ENCODE peak calls at places on chromosomes 4 and X, in six cellular contexts. One of them, this sample, is unnamed.

GRCh38 chr4:173526724-173527102 is 3.3 kb downstream of the HAND2 start:
- DNase-seq in left lung: no peak
- DNase-seq in psoas muscle: no peak
- DNase-seq in fibroblast of mammary gland: no peak
- DNase-seq in fibroblast of pulmonary artery: no peak
- DNase-seq in heart left ventricle: no peak
- DNase-seq in this sample: no peak

GRCh38 chr4:104752337-104752736 is 257.6 kb upstream of the CXXC4 start:
- DNase-seq in fibroblast of mammary gland: peak
- DNase-seq in psoas muscle: no peak
- DNase-seq in fibroblast of pulmonary artery: no peak
- DNase-seq in left lung: no peak
- DNase-seq in heart left ventricle: no peak
- DNase-seq in this sample: no peak

GRCh38 chrX:19443886-19444530 is 71.3 kb downstream of the MAP3K15 start:
- DNase-seq in fibroblast of pulmonary artery: no peak
- DNase-seq in psoas muscle: no peak
- DNase-seq in left lung: no peak
- DNase-seq in fibroblast of mammary gland: no peak
- DNase-seq in heart left ventricle: no peak
- DNase-seq in this sample: no peak

GRCh38 chrX:119685225-119686066 is 7.5 kb downstream of the SEPTIN6 start:
- DNase-seq in fibroblast of mammary gland: peak
- DNase-seq in left lung: no peak
- DNase-seq in heart left ventricle: peak
- DNase-seq in psoas muscle: no peak
- DNase-seq in fibroblast of pulmonary artery: no peak
- DNase-seq in this sample: no peak

GRCh38 chrX:2176733-2177132 is 324.0 kb downstream of the DHRSX start:
- DNase-seq in fibroblast of mammary gland: no peak
- DNase-seq in heart left ventricle: no peak
- DNase-seq in psoas muscle: no peak
- DNase-seq in fibroblast of pulmonary artery: no peak
- DNase-seq in left lung: no peak
- DNase-seq in this sample: no peak

GRCh38 chr4:93983133-93983532 is 154.6 kb downstream of the ATOH1 start:
- DNase-seq in left lung: no peak
- DNase-seq in fibroblast of pulmonary artery: no peak
- DNase-seq in psoas muscle: no peak
- DNase-seq in fibroblast of mammary gland: no peak
- DNase-seq in heart left ventricle: no peak
- DNase-seq in this sample: no peak

GRCh38 chr4:1058997-1059665 is 47.7 kb downstream of the FGFRL1 start:
- DNase-seq in psoas muscle: no peak
- DNase-seq in left lung: peak
- DNase-seq in fibroblast of pulmonary artery: no peak
- DNase-seq in fibroblast of mammary gland: no peak
- DNase-seq in heart left ventricle: no peak
- DNase-seq in this sample: no peak

GRCh38 chr4:16767861-16768260 is 130.6 kb downstream of the LDB2 start:
- DNase-seq in psoas muscle: no peak
- DNase-seq in left lung: no peak
- DNase-seq in fibroblast of mammary gland: no peak
- DNase-seq in fibroblast of pulmonary artery: no peak
- DNase-seq in heart left ventricle: no peak
- DNase-seq in this sample: no peak

GRCh38 chr4:7499661-7500060 is 64.9 kb upstream of the PSAPL1 start:
- DNase-seq in heart left ventricle: no peak
- DNase-seq in fibroblast of mammary gland: no peak
- DNase-seq in psoas muscle: no peak
- DNase-seq in left lung: no peak
- DNase-seq in fibroblast of pulmonary artery: no peak
- DNase-seq in this sample: no peak

GRCh38 chr4:183182873-183183725 is 84.0 kb downstream of the WWC2 start:
- DNase-seq in psoas muscle: no peak
- DNase-seq in fibroblast of pulmonary artery: peak
- DNase-seq in heart left ventricle: no peak
- DNase-seq in fibroblast of mammary gland: peak
- DNase-seq in left lung: no peak
- DNase-seq in this sample: no peak

GRCh38 chrX:125205084-125205917 is 114.4 kb upstream of the TEX13C start:
- DNase-seq in heart left ventricle: peak
- DNase-seq in left lung: peak
- DNase-seq in psoas muscle: peak
- DNase-seq in fibroblast of mammary gland: peak
- DNase-seq in fibroblast of pulmonary artery: no peak
- DNase-seq in this sample: no peak

GRCh38 chr4:101791189-101791572 is 651 bp downstream of the BANK1 start:
- DNase-seq in heart left ventricle: no peak
- DNase-seq in fibroblast of mammary gland: no peak
- DNase-seq in psoas muscle: no peak
- DNase-seq in left lung: no peak
- DNase-seq in fibroblast of pulmonary artery: no peak
- DNase-seq in this sample: no peak

GRCh38 chr4:170931326-170931725 is 841.6 kb upstream of the AADAT start:
- DNase-seq in left lung: no peak
- DNase-seq in fibroblast of pulmonary artery: no peak
- DNase-seq in heart left ventricle: no peak
- DNase-seq in fibroblast of mammary gland: no peak
- DNase-seq in psoas muscle: no peak
- DNase-seq in this sample: no peak

GRCh38 chr4:168723569-168723968 is 226.7 kb downstream of the PALLD start:
- DNase-seq in fibroblast of mammary gland: peak
- DNase-seq in psoas muscle: no peak
- DNase-seq in fibroblast of pulmonary artery: no peak
- DNase-seq in left lung: no peak
- DNase-seq in heart left ventricle: no peak
- DNase-seq in this sample: no peak

GRCh38 chrX:135644624-135645023 is 68.8 kb upstream of the CT45A1 start:
- DNase-seq in heart left ventricle: no peak
- DNase-seq in psoas muscle: no peak
- DNase-seq in left lung: no peak
- DNase-seq in fibroblast of pulmonary artery: no peak
- DNase-seq in fibroblast of mammary gland: no peak
- DNase-seq in this sample: no peak

GRCh38 chr4:112330921-112331320 is 33.8 kb downstream of the ALPK1 start:
- DNase-seq in heart left ventricle: no peak
- DNase-seq in fibroblast of pulmonary artery: no peak
- DNase-seq in psoas muscle: no peak
- DNase-seq in fibroblast of mammary gland: no peak
- DNase-seq in left lung: no peak
- DNase-seq in this sample: no peak

GRCh38 chr4:51849430-51849829 is 6.5 kb downstream of the DCUN1D4 start:
- DNase-seq in left lung: no peak
- DNase-seq in fibroblast of mammary gland: no peak
- DNase-seq in heart left ventricle: no peak
- DNase-seq in psoas muscle: no peak
- DNase-seq in fibroblast of pulmonary artery: no peak
- DNase-seq in this sample: no peak

GRCh38 chrX:50813843-50814661 is at the start of gene SHROOM4:
- DNase-seq in psoas muscle: peak
- DNase-seq in heart left ventricle: peak
- DNase-seq in fibroblast of pulmonary artery: peak
- DNase-seq in fibroblast of mammary gland: peak
- DNase-seq in left lung: peak
- DNase-seq in this sample: peak

GRCh38 chr4:99038213-99038612 is 42.7 kb downstream of the METAP1 start:
- DNase-seq in psoas muscle: no peak
- DNase-seq in fibroblast of mammary gland: no peak
- DNase-seq in left lung: no peak
- DNase-seq in heart left ventricle: no peak
- DNase-seq in fibroblast of pulmonary artery: no peak
- DNase-seq in this sample: no peak

GRCh38 chr4:102620697-102621497 is 119.7 kb downstream of the NFKB1 start:
- DNase-seq in psoas muscle: no peak
- DNase-seq in left lung: no peak
- DNase-seq in fibroblast of mammary gland: peak
- DNase-seq in heart left ventricle: no peak
- DNase-seq in fibroblast of pulmonary artery: peak
- DNase-seq in this sample: no peak

GRCh38 chr4:5204781-5205180 is 153.5 kb downstream of the STK32B start:
- DNase-seq in fibroblast of pulmonary artery: no peak
- DNase-seq in left lung: no peak
- DNase-seq in fibroblast of mammary gland: peak
- DNase-seq in heart left ventricle: no peak
- DNase-seq in psoas muscle: no peak
- DNase-seq in this sample: no peak

GRCh38 chr4:168248311-168248710 is 70.2 kb downstream of the DDX60 start:
- DNase-seq in psoas muscle: no peak
- DNase-seq in fibroblast of mammary gland: no peak
- DNase-seq in left lung: no peak
- DNase-seq in fibroblast of pulmonary artery: no peak
- DNase-seq in heart left ventricle: no peak
- DNase-seq in this sample: no peak

GRCh38 chr4:129900430-129900953 is 804.5 kb downstream of the C4orf33 start:
- DNase-seq in left lung: no peak
- DNase-seq in fibroblast of pulmonary artery: no peak
- DNase-seq in heart left ventricle: no peak
- DNase-seq in psoas muscle: no peak
- DNase-seq in fibroblast of mammary gland: no peak
- DNase-seq in this sample: no peak

GRCh38 chr4:127965803-127966175 is 583 bp downstream of the ABHD18 start:
- DNase-seq in heart left ventricle: peak
- DNase-seq in psoas muscle: no peak
- DNase-seq in fibroblast of pulmonary artery: peak
- DNase-seq in left lung: peak
- DNase-seq in fibroblast of mammary gland: peak
- DNase-seq in this sample: no peak

GRCh38 chrX:148885203-148885602 is 384.8 kb downstream of the AFF2 start:
- DNase-seq in fibroblast of pulmonary artery: no peak
- DNase-seq in left lung: no peak
- DNase-seq in heart left ventricle: no peak
- DNase-seq in fibroblast of mammary gland: no peak
- DNase-seq in psoas muscle: no peak
- DNase-seq in this sample: no peak
- TF ChIP-seq CTCF in fibroblast of pulmonary artery: no peak
- TF ChIP-seq CTCF in left lung: no peak
- TF ChIP-seq CTCF in heart left ventricle: no peak
- TF ChIP-seq CTCF in fibroblast of mammary gland: no peak
- TF ChIP-seq CTCF in psoas muscle: no peak
- TF ChIP-seq CTCF in this sample: no peak

DNA sequence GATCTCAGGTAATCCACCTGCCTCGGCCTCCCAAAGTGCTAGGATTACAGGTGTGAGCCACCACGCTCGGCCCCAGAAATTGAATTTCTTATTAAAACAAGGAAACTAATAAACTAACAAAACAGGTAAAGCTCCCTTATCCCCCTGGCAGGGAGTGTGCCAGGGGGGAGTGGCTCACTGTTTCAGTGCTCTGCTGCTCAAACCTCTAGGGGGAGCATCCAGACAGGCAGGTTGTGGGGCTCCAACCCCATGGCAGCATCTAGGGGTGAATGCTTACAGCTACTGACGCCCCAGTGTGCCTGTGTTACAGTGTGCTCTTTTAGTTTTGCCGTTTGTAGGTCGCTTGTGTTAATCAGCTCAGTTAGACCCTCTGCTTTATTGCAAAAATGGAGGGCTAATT is 605.0 kb downstream of the GABRG1 start:
- DNase-seq in fibroblast of mammary gland: no peak
- DNase-seq in psoas muscle: no peak
- DNase-seq in left lung: no peak
- DNase-seq in fibroblast of pulmonary artery: no peak
- DNase-seq in heart left ventricle: no peak
- DNase-seq in this sample: no peak
- TF ChIP-seq CTCF in fibroblast of mammary gland: no peak
- TF ChIP-seq CTCF in psoas muscle: no peak
- TF ChIP-seq CTCF in left lung: no peak
- TF ChIP-seq CTCF in fibroblast of pulmonary artery: no peak
- TF ChIP-seq CTCF in heart left ventricle: no peak
- TF ChIP-seq CTCF in this sample: no peak

GRCh38 chr4:42750831-42751230 is 93.9 kb upstream of the ATP8A1 start:
- DNase-seq in heart left ventricle: no peak
- DNase-seq in left lung: no peak
- DNase-seq in psoas muscle: no peak
- DNase-seq in fibroblast of pulmonary artery: no peak
- DNase-seq in fibroblast of mammary gland: no peak
- DNase-seq in this sample: no peak

GRCh38 chr4:42750091-42750490 is 93.2 kb upstream of the ATP8A1 start:
- DNase-seq in left lung: no peak
- DNase-seq in heart left ventricle: peak
- DNase-seq in psoas muscle: no peak
- DNase-seq in fibroblast of pulmonary artery: peak
- DNase-seq in fibroblast of mammary gland: peak
- DNase-seq in this sample: no peak
- TF ChIP-seq CTCF in left lung: no peak
- TF ChIP-seq CTCF in heart left ventricle: no peak
- TF ChIP-seq CTCF in psoas muscle: peak
- TF ChIP-seq CTCF in fibroblast of pulmonary artery: no peak
- TF ChIP-seq CTCF in fibroblast of mammary gland: no peak
- TF ChIP-seq CTCF in this sample: peak

DNA sequence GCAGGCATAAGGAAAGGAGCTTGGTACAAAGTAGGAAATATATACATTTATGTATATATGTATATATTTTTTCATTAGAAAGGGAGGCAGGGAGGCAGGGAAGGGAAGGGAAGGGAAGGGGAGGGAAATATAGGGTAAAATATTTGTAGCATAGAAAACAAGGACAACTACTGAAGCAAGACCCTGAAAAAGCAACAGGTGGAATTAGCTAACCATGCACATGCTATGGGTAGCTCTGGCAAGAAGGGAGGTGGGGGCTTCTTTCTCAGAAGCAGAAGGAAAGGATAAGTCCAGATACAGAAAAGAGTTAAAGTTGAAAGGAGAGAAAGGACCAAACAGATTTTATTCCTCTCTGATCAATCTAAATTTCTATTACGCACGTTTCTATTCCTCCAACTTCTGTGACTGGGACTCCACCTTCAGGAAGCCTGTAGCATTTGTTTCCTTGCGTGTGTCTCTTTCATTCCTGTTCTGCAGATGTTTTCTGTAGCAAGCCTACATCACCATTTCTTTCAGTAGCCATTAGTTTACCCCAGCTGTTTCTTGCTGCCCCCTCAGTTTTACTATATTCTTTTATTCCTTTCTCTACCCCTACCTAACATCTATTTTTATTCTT is 82.9 kb downstream of the OR13H1 start:
- DNase-seq in fibroblast of mammary gland: peak
- DNase-seq in psoas muscle: no peak
- DNase-seq in left lung: no peak
- DNase-seq in fibroblast of pulmonary artery: peak
- DNase-seq in heart left ventricle: no peak
- DNase-seq in this sample: no peak
- TF ChIP-seq CTCF in fibroblast of mammary gland: peak
- TF ChIP-seq CTCF in psoas muscle: no peak
- TF ChIP-seq CTCF in left lung: no peak
- TF ChIP-seq CTCF in fibroblast of pulmonary artery: no peak
- TF ChIP-seq CTCF in heart left ventricle: no peak
- TF ChIP-seq CTCF in this sample: peak

GRCh38 chrX:155048997-155049619 is 21.8 kb downstream of the CMC4 start:
- DNase-seq in fibroblast of mammary gland: peak
- DNase-seq in left lung: no peak
- DNase-seq in psoas muscle: peak
- DNase-seq in fibroblast of pulmonary artery: peak
- DNase-seq in heart left ventricle: peak
- DNase-seq in this sample: no peak
- TF ChIP-seq CTCF in fibroblast of mammary gland: peak
- TF ChIP-seq CTCF in left lung: peak
- TF ChIP-seq CTCF in psoas muscle: peak
- TF ChIP-seq CTCF in fibroblast of pulmonary artery: peak
- TF ChIP-seq CTCF in heart left ventricle: peak
- TF ChIP-seq CTCF in this sample: peak